ENCODE peak calls at places on chromosomes 16 and 17, in seven cellular contexts. I is astrocyte of the cerebellum, D is adrenal gland, U is upper lobe of left lung, X is cardiac fibroblast, W is tibial nerve, G is ovary. J is an unnamed sample.

GRCh38 chr16:73095885-73096341 is 48.0 kb upstream of the ZFHX3 start:
- DNase-seq in I (no peak), D (no peak), X (peak), G (no peak), U (no peak), W (no peak), J (no peak)

GRCh38 chr17:17467720-17468119 is 9.1 kb upstream of the MED9 start:
- DNase-seq in G (no peak), D (peak), W (no peak), I (no peak), U (no peak), X (peak), J (no peak)

GRCh38 chr17:15432807-15433547 is 34.4 kb downstream of the CDRT4 start:
- DNase-seq in G (no peak), X (peak), U (no peak), W (no peak), D (no peak), I (no peak), J (no peak)

GRCh38 chr17:65438708-65439294 is 122.6 kb downstream of the AXIN2 start:
- DNase-seq in U (no peak), D (no peak), W (no peak), X (peak), G (no peak), I (no peak), J (peak)

GRCh38 chr17:16286947-16287562 is 66.2 kb downstream of the CENPV start:
- DNase-seq in X (peak), U (no peak), D (no peak), I (no peak), G (peak), W (peak), J (no peak)

GRCh38 chr17:16818821-16819683 is 129.0 kb downstream of the CCDC144A start:
- DNase-seq in D (no peak), W (no peak), I (no peak), X (no peak), G (no peak), U (no peak), J (no peak)

GRCh38 chr17:80070375-80071115 is 30.8 kb upstream of the GAA start:
- DNase-seq in G (peak), I (no peak), D (peak), X (no peak), W (no peak), U (no peak), J (no peak)

GRCh38 chr17:40559016-40559853 is 6.0 kb downstream of the CCR7 start:
- DNase-seq in G (peak), W (no peak), X (peak), I (no peak), U (no peak), D (no peak), J (no peak)

GRCh38 chr16:24539850-24540484 is 601 bp downstream of the RBBP6 start:
- DNase-seq in X (no peak), I (no peak), G (peak), W (no peak), U (peak), D (peak), J (no peak)

GRCh38 chr16:51431517-51432241 is 280.6 kb upstream of the SALL1 start:
- DNase-seq in I (peak), W (no peak), D (peak), X (peak), U (no peak), G (no peak), J (peak)

GRCh38 chr17:83109386-83109785 is 30.0 kb downstream of the METRNL start:
- DNase-seq in G (no peak), U (no peak), W (no peak), X (no peak), I (no peak), D (no peak), J (no peak)

GRCh38 chr16:27067138-27067537 is 411 bp downstream of the C16orf82 start:
- DNase-seq in I (no peak), W (no peak), D (no peak), U (no peak), G (no peak), X (no peak), J (no peak)

GRCh38 chr16:31177136-31177535 is 2.8 kb upstream of the FUS start:
- DNase-seq in D (no peak), U (peak), G (no peak), W (no peak), I (peak), X (peak), J (peak)

GRCh38 chr16:67562526-67562917 is at the start of gene CTCF:
- DNase-seq in U (peak), X (peak), G (no peak), D (peak), I (peak), W (peak), J (peak)

GRCh38 chr16:58096249-58096648 is 32.9 kb downstream of the CFAP20 start:
- DNase-seq in U (no peak), X (no peak), I (no peak), W (no peak), G (no peak), D (no peak), J (no peak)

GRCh38 chr16:24577167-24577566 is 37.8 kb downstream of the RBBP6 start:
- DNase-seq in X (peak), D (no peak), U (no peak), G (no peak), I (no peak), W (no peak), J (peak)

GRCh38 chr17:56835259-56835575 is 1.3 kb downstream of the DGKE start:
- DNase-seq in D (no peak), I (no peak), U (no peak), W (no peak), G (no peak), X (no peak), J (no peak)

GRCh38 chr17:930258-930657 is 49.3 kb downstream of the NXN start:
- DNase-seq in I (no peak), U (no peak), W (no peak), D (no peak), X (no peak), G (no peak), J (no peak)

GRCh38 chr16:30874244-30874820 is 19.5 kb downstream of the BCL7C start:
- DNase-seq in D (no peak), I (no peak), U (no peak), W (no peak), X (no peak), G (no peak), J (no peak)

GRCh38 chr17:28057731-28058246 is 15.3 kb downstream of the NLK start:
- DNase-seq in G (no peak), W (no peak), U (no peak), I (no peak), D (no peak), X (peak), J (peak)

GRCh38 chr17:80279895-80280294 is 19.2 kb downstream of the RNF213 start:
- DNase-seq in I (peak), U (peak), W (no peak), G (peak), D (peak), X (peak), J (peak)

GRCh38 chr16:89368604-89369249 is 121.6 kb downstream of the ANKRD11 start:
- DNase-seq in D (no peak), G (no peak), W (no peak), U (no peak), X (no peak), I (no peak), J (no peak)

GRCh38 chr17:40448213-40448638 is 5.0 kb downstream of the IGFBP4 start:
- DNase-seq in I (no peak), D (no peak), W (peak), U (peak), G (no peak), X (peak), J (no peak)

GRCh38 chr16:31474173-31474714 is 2.3 kb downstream of the TGFB1I1 start:
- DNase-seq in D (no peak), G (no peak), I (peak), X (peak), U (no peak), W (no peak), J (no peak)

GRCh38 chr16:31376705-31377104 is 16.4 kb upstream of the ITGAD start:
- DNase-seq in I (no peak), D (no peak), X (no peak), W (no peak), U (no peak), G (no peak), J (no peak)

GRCh38 chr16:86059253-86060171 is 160.6 kb downstream of the IRF8 start:
- DNase-seq in W (peak), X (no peak), U (no peak), D (peak), I (no peak), G (peak), J (no peak)

GRCh38 chr16:89268987-89269735 is 51.7 kb downstream of the ZNF778 start:
- DNase-seq in D (peak), W (peak), U (no peak), G (peak), X (peak), I (no peak), J (no peak)

GRCh38 chr17:80965606-80966005 is 26.0 kb upstream of the CHMP6 start:
- DNase-seq in I (no peak), U (no peak), W (no peak), G (no peak), D (no peak), X (no peak), J (no peak)

GRCh38 chr17:41717408-41718286 is 5.5 kb downstream of the GAST start:
- DNase-seq in W (no peak), G (no peak), U (no peak), I (no peak), X (peak), D (no peak), J (peak)

GRCh38 chr16:78140818-78141466 is 41.5 kb downstream of the WWOX start:
- DNase-seq in I (no peak), W (no peak), X (no peak), U (no peak), D (no peak), G (no peak), J (no peak)

GRCh38 chr17:80512233-80512632 is 32.4 kb upstream of the RPTOR start:
- DNase-seq in X (peak), U (no peak), G (no peak), W (no peak), D (peak), I (peak), J (no peak)

GRCh38 chr16:73230651-73231050 is 182.7 kb upstream of the ZFHX3 start:
- DNase-seq in I (no peak), U (no peak), W (no peak), X (no peak), D (no peak), G (no peak), J (no peak)

GRCh38 chr16:74713876-74714275 is 13.2 kb upstream of the MLKL start:
- DNase-seq in I (no peak), U (no peak), D (no peak), G (no peak), X (no peak), W (no peak), J (no peak)

GRCh38 chr16:49112754-49113153 is 168.9 kb downstream of the CBLN1 start:
- DNase-seq in I (no peak), X (no peak), U (no peak), W (peak), G (peak), D (peak), J (no peak)

GRCh38 chr16:49890876-49891275 is 35.0 kb upstream of the ZNF423 start:
- DNase-seq in I (no peak), W (no peak), G (no peak), U (no peak), D (no peak), X (peak), J (no peak)

GRCh38 chr17:77451894-77452852 is 311.4 kb downstream of the SEC14L1 start:
- DNase-seq in W (peak), I (no peak), U (peak), X (peak), G (peak), D (peak), J (peak)

GRCh38 chr17:28792877-28793666 is 49.3 kb downstream of the TRAF4 start:
- DNase-seq in X (peak), D (no peak), W (no peak), I (no peak), U (no peak), G (no peak), J (no peak)

GRCh38 chr17:7250655-7251329 is 742 bp downstream of the CTDNEP1 start:
- DNase-seq in X (no peak), U (peak), D (peak), G (peak), W (no peak), I (no peak), J (no peak)

GRCh38 chr16:9259914-9260608 is 168.6 kb downstream of the HAPSTR1 start:
- DNase-seq in U (no peak), X (no peak), I (no peak), D (no peak), W (peak), G (no peak), J (no peak)

GRCh38 chr17:38464723-38465419 is 36.6 kb downstream of the ARHGAP23 start:
- DNase-seq in W (peak), G (peak), X (peak), D (peak), U (peak), I (peak), J (peak)

GRCh38 chr16:11396241-11397048 is 51.2 kb downstream of the RMI2 start:
- DNase-seq in W (peak), D (peak), U (peak), G (peak), I (no peak), X (peak), J (no peak)

GRCh38 chr16:11399261-11399831 is 54.1 kb downstream of the RMI2 start:
- DNase-seq in I (no peak), U (no peak), X (no peak), W (no peak), D (no peak), G (no peak), J (no peak)

GRCh38 chr16:11400076-11400475 is 54.8 kb downstream of the RMI2 start:
- DNase-seq in D (no peak), I (no peak), W (no peak), X (no peak), G (no peak), U (no peak), J (no peak)

GRCh38 chr16:11398851-11399250 is 53.6 kb downstream of the RMI2 start:
- DNase-seq in X (no peak), W (no peak), D (no peak), I (no peak), G (no peak), U (no peak), J (no peak)

GRCh38 chr16:11398136-11398535 is 52.9 kb downstream of the RMI2 start:
- DNase-seq in D (no peak), U (no peak), I (no peak), X (no peak), G (no peak), W (no peak), J (no peak)
- H3K4me3 ChIP-seq in D (no peak), U (no peak), I (no peak), X (no peak), G (no peak), W (no peak), J (no peak)

GRCh38 chr16:56191807-56192643 is 736 bp downstream of the GNAO1 start:
- DNase-seq in D (no peak), W (no peak), I (no peak), G (peak), X (no peak), U (no peak), J (no peak)

GRCh38 chr16:56192971-56193936 is 2.0 kb downstream of the GNAO1 start:
- DNase-seq in X (no peak), G (no peak), U (no peak), W (no peak), D (no peak), I (no peak), J (no peak)

GRCh38 chr16:56193951-56194726 is 2.9 kb downstream of the GNAO1 start:
- DNase-seq in W (peak), U (peak), X (peak), D (peak), G (peak), I (peak), J (peak)

GRCh38 chr16:56190903-56191806 is at the start of gene GNAO1:
- DNase-seq in W (no peak), G (peak), X (peak), D (peak), I (no peak), U (peak), J (peak)

DNA sequence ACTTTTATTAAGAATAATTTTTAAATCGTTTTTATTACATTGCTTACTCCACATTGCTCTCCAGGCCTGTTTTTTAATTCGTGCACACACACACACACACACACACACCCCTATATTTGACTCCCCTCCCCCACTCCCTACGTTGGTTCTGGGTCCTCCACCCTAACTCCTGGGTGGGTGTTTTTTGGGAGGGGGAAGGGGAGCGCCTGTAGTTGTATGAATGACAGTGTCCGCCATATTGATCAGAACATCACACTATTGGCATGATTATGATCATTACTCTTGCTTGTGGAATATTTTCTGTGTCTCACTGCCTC is 1.3 kb downstream of the GNAO1 start:
- DNase-seq in G (no peak), X (no peak), U (no peak), W (no peak), I (no peak), D (no peak), J (no peak)
- H3K4me3 ChIP-seq in G (peak), X (no peak), U (no peak), W (no peak), I (no peak), D (no peak), J (no peak)

DNA sequence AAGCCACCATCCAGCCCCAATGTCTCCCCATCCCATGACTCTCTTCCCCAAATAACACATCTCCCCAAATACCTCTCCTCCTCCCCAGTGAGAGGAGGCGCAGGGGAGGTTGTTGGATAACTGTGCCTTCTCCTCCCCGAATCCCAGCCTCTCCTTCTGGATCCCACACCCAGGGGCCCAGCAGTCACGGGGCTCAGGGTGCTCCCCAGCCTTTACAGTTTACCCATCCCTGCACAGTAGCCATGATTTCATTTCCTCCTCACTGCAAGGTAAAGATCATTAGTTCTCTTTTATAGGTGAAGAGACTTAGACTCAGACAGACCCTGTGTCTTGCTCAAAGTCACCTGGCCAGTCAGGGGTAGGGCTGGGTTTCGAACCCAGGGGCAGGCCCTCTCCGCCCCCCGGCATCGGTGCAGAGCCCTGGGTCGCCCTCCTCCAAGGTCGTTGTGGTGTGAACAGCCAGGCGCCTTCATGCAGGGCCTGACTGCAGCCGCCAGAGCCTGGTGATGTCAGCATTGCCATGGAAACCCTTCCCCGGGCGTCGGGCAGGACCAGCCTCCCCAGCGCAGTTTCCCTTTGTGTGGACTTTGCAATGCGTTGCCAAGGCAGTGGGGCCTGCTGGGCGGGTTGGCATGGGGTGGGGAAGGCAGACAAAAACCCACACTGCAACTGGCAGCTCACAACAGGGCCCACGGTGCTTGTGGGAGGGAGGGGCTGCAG is 53.3 kb upstream of the TOB1 start:
- DNase-seq in I (peak), G (peak), W (peak), X (peak), U (peak), D (peak), J (peak)
- H3K4me3 ChIP-seq in I (no peak), G (no peak), W (no peak), X (no peak), U (no peak), D (no peak), J (no peak)

GRCh38 chr17:51794466-51794865 is 364.0 kb downstream of the CA10 start:
- DNase-seq in W (no peak), D (no peak), U (no peak), X (no peak), I (no peak), G (no peak), J (no peak)
- H3K4me3 ChIP-seq in W (no peak), D (no peak), U (no peak), X (no peak), I (no peak), G (no peak), J (no peak)

GRCh38 chr17:74760404-74761105 is 12.1 kb downstream of the NHERF1 start:
- DNase-seq in I (no peak), U (no peak), G (no peak), X (no peak), D (peak), W (no peak), J (peak)
- H3K4me3 ChIP-seq in I (no peak), U (no peak), G (no peak), X (no peak), D (no peak), W (no peak), J (no peak)